ENCODE peak calls at places on chromosome 1, in six cellular contexts. O, G, Q, H, P and R are unnamed samples.
A peak's percentile ranks its signal among the peaks of the same experiment; 100 is the strongest.

GRCh38 chr1:115112496-115113375 is 23.4 kb upstream of the TSPAN2 start:
- DNase-seq in H (peak; percentile 57), G (no peak), Q (no peak), O (peak; percentile 22), P (peak; percentile 63), R (peak; percentile 73)

GRCh38 chr1:33433509-33434362 is 2.8 kb upstream of the PHC2 start:
- DNase-seq in P (peak; percentile 94), O (peak; percentile 100), H (no peak), Q (no peak), G (peak; percentile 99), R (no peak)

GRCh38 chr1:171119648-171120047 is 28.9 kb downstream of the FMO3 start:
- DNase-seq in H (no peak), G (no peak), Q (no peak), P (no peak), O (no peak), R (no peak)

GRCh38 chr1:100423832-100424337 is 71.6 kb downstream of the CDC14A start:
- DNase-seq in O (no peak), G (no peak), H (no peak), Q (no peak), P (no peak), R (no peak)

GRCh38 chr1:89262643-89263042 is 10.0 kb downstream of the GBP5 start:
- DNase-seq in O (peak; percentile 86), P (peak; percentile 59), G (peak; percentile 5), H (no peak), Q (no peak), R (no peak)

GRCh38 chr1:156090822-156091188 is 8.5 kb upstream of the MEX3A start:
- DNase-seq in Q (no peak), P (peak; percentile 95), O (peak; percentile 80), G (peak; percentile 71), H (peak; percentile 83), R (peak; percentile 93)

GRCh38 chr1:116290085-116290670 is 82.9 kb upstream of the ATP1A1 start:
- DNase-seq in G (no peak), Q (no peak), O (peak; percentile 47), H (no peak), P (peak; percentile 60), R (no peak)

GRCh38 chr1:206048582-206048981 is 4.4 kb upstream of the RHEX start:
- DNase-seq in O (no peak), H (no peak), Q (no peak), P (no peak), G (no peak), R (no peak)

GRCh38 chr1:113850127-113850796 is 21.2 kb downstream of the PTPN22 start:
- DNase-seq in P (no peak), Q (no peak), H (no peak), O (no peak), G (no peak), R (no peak)

DNA sequence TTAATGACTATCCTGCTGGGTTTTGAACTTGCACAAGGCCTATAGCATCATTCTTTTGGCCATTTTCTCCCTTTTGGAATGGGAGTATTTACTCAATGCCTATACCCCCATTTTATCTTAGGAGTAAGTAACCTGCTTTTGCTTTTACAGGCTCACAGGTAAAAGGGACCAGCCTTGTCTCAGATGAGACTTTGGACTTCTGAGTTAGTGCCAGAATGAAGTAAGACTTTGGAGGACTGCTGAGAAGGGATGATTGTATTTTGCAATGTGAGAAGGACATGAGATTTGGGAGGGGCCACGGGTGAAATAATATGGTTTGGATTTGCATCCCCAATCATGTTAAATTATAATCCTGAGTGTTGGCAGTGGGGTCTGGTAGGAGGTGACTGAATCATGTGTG is 212.7 kb downstream of the FAF1 start:
- DNase-seq in Q (no peak), P (no peak), H (no peak), G (no peak), O (no peak), R (no peak)
- H3K14ac ChIP-seq in Q (no peak overlapping the region), P (no peak overlapping the region), H (no peak overlapping the region), G (no peak overlapping the region), O (no peak overlapping the region), R (no peak overlapping the region)

GRCh38 chr1:230395932-230396331 is 30.2 kb downstream of the PGBD5 start:
- DNase-seq in P (no peak), Q (no peak), H (no peak), O (no peak), G (no peak), R (no peak)
- H3K14ac ChIP-seq in P (no peak overlapping the region), Q (no peak overlapping the region), H (no peak overlapping the region), O (no peak overlapping the region), G (no peak overlapping the region), R (no peak overlapping the region)

GRCh38 chr1:81121324-81121723 is 679.4 kb upstream of the ADGRL2 start:
- DNase-seq in O (no peak), P (no peak), H (no peak), G (no peak), Q (no peak), R (no peak)
- H3K14ac ChIP-seq in O (no peak overlapping the region), P (no peak overlapping the region), H (no peak overlapping the region), G (no peak overlapping the region), Q (no peak overlapping the region), R (no peak overlapping the region)

DNA sequence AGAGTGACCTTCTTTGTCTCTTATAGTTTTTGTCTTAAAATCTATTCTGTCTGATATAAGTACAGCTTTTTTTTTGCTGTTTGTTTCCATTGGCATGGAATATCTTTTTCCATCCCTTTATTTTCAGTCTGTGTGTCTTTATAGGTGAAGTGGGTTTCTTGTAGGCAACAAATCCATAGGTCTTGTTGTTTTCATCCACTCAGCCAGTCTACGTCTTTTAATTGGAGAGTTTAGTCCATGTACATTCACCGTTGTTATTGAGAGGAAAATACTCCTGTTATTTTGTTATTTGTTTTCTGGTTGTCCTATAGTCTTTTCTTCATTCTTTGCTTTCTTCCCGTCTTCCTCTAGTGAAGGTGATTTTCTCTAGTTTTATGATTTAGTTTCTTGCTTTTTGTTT is 115.9 kb downstream of the IFI44 start:
- DNase-seq in H (no peak), P (no peak), Q (no peak), O (no peak), G (no peak), R (no peak)
- H3K14ac ChIP-seq in H (no peak overlapping the region), P (no peak overlapping the region), Q (no peak overlapping the region), O (no peak overlapping the region), G (no peak overlapping the region), R (no peak overlapping the region)

GRCh38 chr1:191579019-191579418 is 579.2 kb upstream of the RGS18 start:
- DNase-seq in H (no peak), G (no peak), Q (no peak), P (no peak), O (no peak), R (no peak)

GRCh38 chr1:191572479-191572878 is 585.8 kb upstream of the RGS18 start:
- DNase-seq in G (no peak), H (no peak), Q (no peak), O (no peak), P (no peak), R (no peak)

GRCh38 chr1:191578281-191578680 is 580.0 kb upstream of the RGS18 start:
- DNase-seq in Q (no peak), H (no peak), G (no peak), O (no peak), P (no peak), R (no peak)

GRCh38 chr1:191575180-191575579 is 583.1 kb upstream of the RGS18 start:
- DNase-seq in Q (no peak), H (no peak), O (peak; percentile 35), P (no peak), G (peak; percentile 21), R (no peak)

DNA sequence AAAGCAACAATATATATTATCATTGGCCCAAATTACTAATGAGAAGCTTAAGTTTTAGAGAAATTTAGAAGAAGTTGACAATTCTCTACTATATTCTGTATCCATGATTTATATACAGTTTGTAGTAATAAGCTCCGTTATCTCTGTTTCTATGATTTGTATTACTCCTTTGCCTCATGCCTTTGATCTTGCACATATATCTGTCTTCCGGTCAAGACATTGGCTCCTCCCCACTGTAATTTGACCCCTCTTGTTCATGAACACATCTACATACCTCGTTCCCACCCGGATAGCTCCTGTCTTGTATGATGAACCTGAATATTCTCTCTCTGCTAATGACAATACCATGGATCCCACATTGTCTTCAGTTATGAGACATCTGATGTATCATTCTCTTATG is 581.0 kb upstream of the RGS18 start:
- DNase-seq in O (no peak), Q (no peak), P (no peak), H (no peak), G (no peak), R (no peak)
- H3K14ac ChIP-seq in O (no peak overlapping the region), Q (no peak overlapping the region), P (no peak overlapping the region), H (no peak overlapping the region), G (no peak overlapping the region), R (no peak overlapping the region)

GRCh38 chr1:178918955-178919354 is 48.1 kb upstream of the ANGPTL1 start:
- DNase-seq in H (no peak), Q (no peak), P (no peak), O (no peak), G (no peak), R (no peak)

GRCh38 chr1:178921499-178921898 is 50.6 kb upstream of the ANGPTL1 start:
- DNase-seq in H (no peak), Q (no peak), G (no peak), P (no peak), O (no peak), R (no peak)

GRCh38 chr1:178916448-178917174 is 45.7 kb upstream of the ANGPTL1 start:
- DNase-seq in G (no peak), P (no peak), Q (no peak), H (no peak), O (no peak), R (no peak)

GRCh38 chr1:178918328-178918727 is 47.5 kb upstream of the ANGPTL1 start:
- DNase-seq in G (no peak), H (no peak), P (peak; percentile 21), O (no peak), Q (no peak), R (no peak)

DNA sequence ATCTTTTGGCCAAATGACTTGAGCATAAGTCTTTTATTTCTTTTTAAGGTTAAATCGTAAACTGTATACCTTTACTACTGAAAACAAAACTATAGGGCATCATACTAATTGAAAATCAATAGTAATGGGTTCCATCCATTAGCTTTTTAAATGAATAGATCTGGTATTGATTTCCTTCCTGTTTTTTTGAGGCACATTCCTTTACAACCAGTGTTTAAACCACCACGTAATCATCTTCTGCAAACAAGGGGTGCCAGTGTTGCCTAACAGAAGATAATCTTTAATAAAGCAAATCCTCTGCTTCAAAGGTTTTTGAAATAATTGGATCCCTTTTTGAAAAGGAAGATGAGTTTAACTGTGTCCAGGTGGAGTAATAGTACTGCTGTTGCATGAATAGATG is 48.7 kb upstream of the ANGPTL1 start:
- DNase-seq in O (no peak), H (no peak), Q (no peak), P (no peak), G (no peak), R (no peak)
- H3K14ac ChIP-seq in O (no peak overlapping the region), H (no peak overlapping the region), Q (no peak overlapping the region), P (no peak overlapping the region), G (no peak overlapping the region), R (no peak overlapping the region)